ENCODE peak calls at places on chromosomes 16 and 17, in ten cellular contexts. K, M, O, W, S, D, N, B, P and J are unnamed samples.

GRCh38 chr17:22374741-22375140 is 682.4 kb downstream of the KCNJ18 start:
- DNase-seq in K (no peak), M (no peak), O (no peak), W (no peak), S (no peak), D (no peak), N (no peak), B (no peak), P (no peak), J (no peak)

GRCh38 chr17:10226930-10227695 is 28.7 kb upstream of the GAS7 start:
- DNase-seq in K (peak), M (peak), O (peak), W (peak), S (peak), D (no peak), N (no peak), B (peak), P (peak), J (peak)

GRCh38 chr17:48244814-48245213 is 137.2 kb downstream of the SNX11 start:
- DNase-seq in K (no peak), M (no peak), O (no peak), W (no peak), S (no peak), D (no peak), N (no peak), B (no peak), P (no peak), J (no peak)

GRCh38 chr16:27841911-27842310 is 221.6 kb downstream of the GSG1L start:
- DNase-seq in K (no peak), M (no peak), O (no peak), W (no peak), S (no peak), D (no peak), N (no peak), B (no peak), P (no peak), J (no peak)

GRCh38 chr17:33285413-33285812 is 7.7 kb downstream of the ASIC2 start:
- DNase-seq in K (no peak), M (no peak), O (no peak), W (no peak), S (no peak), D (no peak), N (no peak), B (no peak), P (no peak), J (no peak)

GRCh38 chr16:48913384-48913783 is 303.4 kb upstream of the N4BP1 start:
- DNase-seq in K (no peak), M (no peak), O (no peak), W (no peak), S (no peak), D (no peak), N (no peak), B (no peak), P (no peak), J (no peak)

GRCh38 chr16:28000314-28000713 is 63.2 kb downstream of the GSG1L start:
- DNase-seq in K (no peak), M (no peak), O (no peak), W (no peak), S (no peak), D (no peak), N (no peak), B (no peak), P (no peak), J (no peak)

GRCh38 chr16:11791144-11791828 is 5.8 kb downstream of the ZC3H7A start:
- DNase-seq in K (no peak), M (no peak), O (no peak), W (no peak), S (no peak), D (no peak), N (peak), B (no peak), P (no peak), J (no peak)

GRCh38 chr17:66952031-66952524 is 12.4 kb upstream of the CACNG4 start:
- DNase-seq in K (peak), M (no peak), O (no peak), W (no peak), S (peak), D (peak), N (no peak), B (no peak), P (no peak), J (no peak)

GRCh38 chr17:3723556-3724372 is at the start of gene HASPIN:
- DNase-seq in K (peak), M (peak), O (peak), W (peak), S (peak), D (peak), N (peak), B (peak), P (peak), J (peak)

GRCh38 chr17:83055911-83056582 is 23.4 kb upstream of the METRNL start:
- DNase-seq in K (no peak), M (no peak), O (no peak), W (no peak), S (no peak), D (peak), N (no peak), B (no peak), P (no peak), J (no peak)

GRCh38 chr17:9628509-9628908 is 16.8 kb upstream of the USP43 start:
- DNase-seq in K (no peak), M (no peak), O (no peak), W (no peak), S (no peak), D (no peak), N (no peak), B (no peak), P (no peak), J (no peak)

GRCh38 chr16:14180431-14181059 is 109.4 kb downstream of the MRTFB start:
- DNase-seq in K (no peak), M (no peak), O (no peak), W (no peak), S (peak), D (no peak), N (no peak), B (no peak), P (no peak), J (no peak)

GRCh38 chr16:50151744-50152143 is 1.4 kb upstream of the TENT4B start:
- DNase-seq in K (no peak), M (peak), O (no peak), W (no peak), S (no peak), D (no peak), N (no peak), B (no peak), P (no peak), J (peak)

GRCh38 chr16:66618588-66618987 is 14.1 kb downstream of the CMTM3 start:
- DNase-seq in K (no peak), M (no peak), O (no peak), W (no peak), S (no peak), D (peak), N (no peak), B (no peak), P (no peak), J (no peak)

GRCh38 chr17:76240461-76241204 is at the start of gene RNF157:
- DNase-seq in K (no peak), M (peak), O (peak), W (peak), S (peak), D (no peak), N (peak), B (peak), P (no peak), J (peak)

GRCh38 chr17:53032861-53033271 is 789.9 kb upstream of the KIF2B start:
- DNase-seq in K (peak), M (no peak), O (no peak), W (no peak), S (peak), D (no peak), N (peak), B (no peak), P (no peak), J (peak)

GRCh38 chr17:27533874-27534815 is 77.9 kb downstream of the KSR1 start:
- DNase-seq in K (peak), M (no peak), O (no peak), W (no peak), S (peak), D (peak), N (no peak), B (no peak), P (no peak), J (no peak)

GRCh38 chr17:17824780-17825614 is 11.8 kb downstream of the SREBF1 start:
- DNase-seq in K (no peak), M (no peak), O (no peak), W (no peak), S (no peak), D (no peak), N (no peak), B (no peak), P (no peak), J (no peak)

GRCh38 chr16:59192551-59193199 is 458.6 kb upstream of the GOT2 start:
- DNase-seq in K (peak), M (peak), O (no peak), W (no peak), S (peak), D (no peak), N (peak), B (no peak), P (no peak), J (peak)

GRCh38 chr17:10286324-10286723 is 86.5 kb downstream of the MYH13 start:
- DNase-seq in K (no peak), M (no peak), O (no peak), W (no peak), S (no peak), D (no peak), N (no peak), B (no peak), P (no peak), J (no peak)

GRCh38 chr17:5619088-5619740 is 34.9 kb upstream of the NLRP1 start:
- DNase-seq in K (no peak), M (no peak), O (no peak), W (no peak), S (no peak), D (no peak), N (peak), B (no peak), P (no peak), J (peak)

GRCh38 chr16:66640724-66641314 is 36.3 kb downstream of the CMTM3 start:
- DNase-seq in K (no peak), M (no peak), O (no peak), W (no peak), S (no peak), D (no peak), N (no peak), B (no peak), P (no peak), J (no peak)

GRCh38 chr17:35965272-35965671 is 16.0 kb downstream of the CCL16 start:
- DNase-seq in K (no peak), M (no peak), O (no peak), W (no peak), S (no peak), D (no peak), N (no peak), B (no peak), P (no peak), J (no peak)

GRCh38 chr17:1412185-1413110 is 12.4 kb upstream of the YWHAE start:
- DNase-seq in K (no peak), M (no peak), O (no peak), W (no peak), S (no peak), D (no peak), N (no peak), B (no peak), P (no peak), J (no peak)

GRCh38 chr17:41801374-41802062 is 10.2 kb downstream of the P3H4 start:
- DNase-seq in K (no peak), M (peak), O (peak), W (peak), S (peak), D (peak), N (peak), B (peak), P (peak), J (peak)

GRCh38 chr17:10603889-10604288 is 53.2 kb downstream of the MYH3 start:
- DNase-seq in K (no peak), M (no peak), O (no peak), W (no peak), S (no peak), D (no peak), N (no peak), B (no peak), P (no peak), J (no peak)

GRCh38 chr16:9844361-9844760 is 337.9 kb downstream of the GRIN2A start:
- DNase-seq in K (no peak), M (no peak), O (no peak), W (no peak), S (no peak), D (no peak), N (no peak), B (no peak), P (no peak), J (no peak)

GRCh38 chr16:73277066-73277465 is 229.1 kb upstream of the ZFHX3 start:
- DNase-seq in K (no peak), M (no peak), O (no peak), W (no peak), S (no peak), D (no peak), N (no peak), B (no peak), P (no peak), J (no peak)

GRCh38 chr16:87052506-87052905 is 264.7 kb downstream of the C16orf95 start:
- DNase-seq in K (no peak), M (no peak), O (no peak), W (no peak), S (no peak), D (no peak), N (no peak), B (no peak), P (no peak), J (no peak)